ENCODE peak calls at places on chromosomes 4 and X, in seven cellular contexts. G is heart left ventricle, E is heart right ventricle, J is GM23248, N is neuronal stem cell, O is K562, F is PC-3. M is an unnamed sample.

GRCh38 chrX:53831662-53832635 is 145.4 kb upstream of the HUWE1 start:
- DNase-seq in G (no peak), E (peak; percentile 3), J (peak; percentile 42), N (peak; percentile 2), O (peak; percentile 13), F (peak; percentile 81), M (peak; percentile 42)

GRCh38 chr4:53494851-53495250 is 96.4 kb downstream of the LNX1 start:
- DNase-seq in G (no peak), E (no peak), J (no peak), N (no peak), O (no peak), F (peak; percentile 30), M (no peak)

GRCh38 chrX:96704661-96705060 is 20.0 kb downstream of the DIAPH2 start:
- DNase-seq in G (no peak), E (no peak), J (peak; percentile 52), N (no peak), O (no peak), F (peak; percentile 2), M (no peak)

GRCh38 chr4:116953947-116954346 is 131.4 kb downstream of the TRAM1L1 start:
- DNase-seq in G (no peak), E (no peak), J (no peak), N (no peak), O (no peak), F (no peak), M (no peak)

GRCh38 chr4:30380404-30380998 is 339.7 kb upstream of the PCDH7 start:
- DNase-seq in G (no peak), E (no peak), J (peak; percentile 65), N (peak; percentile 21), O (peak; percentile 20), F (peak; percentile 79), M (peak; percentile 68)

GRCh38 chr4:38117614-38118013 is 157.4 kb downstream of the PTTG2 start:
- DNase-seq in G (no peak), E (no peak), J (no peak), N (no peak), O (no peak), F (no peak), M (no peak)

GRCh38 chr4:46432923-46433322 is 43.0 kb upstream of the GABRA2 start:
- DNase-seq in G (no peak), E (no peak), J (peak; percentile 28), N (no peak), O (no peak), F (peak; percentile 16), M (peak; percentile 42)

GRCh38 chrX:155009994-155010472 is 12.5 kb downstream of the F8 start:
- DNase-seq in G (no peak), E (peak; percentile 11), J (no peak), N (no peak), O (no peak), F (no peak), M (no peak)

GRCh38 chr4:69098470-69098869 is 2.2 kb downstream of the UGT2B7 start:
- DNase-seq in G (no peak), E (no peak), J (no peak), N (no peak), O (no peak), F (peak; percentile 88), M (no peak)

GRCh38 chr4:72564184-72564583 is 4.8 kb downstream of the ADAMTS3 start:
- DNase-seq in G (no peak), E (no peak), J (peak; percentile 90), N (no peak), O (no peak), F (peak; percentile 83), M (no peak)

GRCh38 chrX:19743386-19743785 is 144.0 kb downstream of the SH3KBP1 start:
- DNase-seq in G (no peak), E (no peak), J (no peak), N (no peak), O (no peak), F (no peak), M (no peak)

GRCh38 chr4:3862640-3863420 is 96.6 kb downstream of the ADRA2C start:
- DNase-seq in G (peak; percentile 54), E (peak; percentile 58), J (no peak), N (peak; percentile 51), O (peak; percentile 43), F (no peak), M (no peak)

GRCh38 chr4:12724520-12724919 is 759.6 kb downstream of the RAB28 start:
- DNase-seq in G (no peak), E (no peak), J (peak; percentile 19), N (no peak), O (no peak), F (peak; percentile 24), M (peak; percentile 26)

GRCh38 chr4:135316266-135316779 is 1114.7 kb upstream of the PABPC4L start:
- DNase-seq in G (no peak), E (no peak), J (no peak), N (no peak), O (no peak), F (no peak), M (no peak)

GRCh38 chr4:73832651-73833237 is 3.7 kb upstream of the CXCL6 start:
- DNase-seq in G (no peak), E (no peak), J (peak; percentile 57), N (no peak), O (peak; percentile 55), F (peak; percentile 74), M (no peak)

GRCh38 chrX:24260827-24261550 is 52.9 kb downstream of the SUPT20HL2 start:
- DNase-seq in G (peak; percentile 39), E (peak; percentile 27), J (peak; percentile 60), N (no peak), O (no peak), F (no peak), M (no peak)

GRCh38 chrX:151082077-151082948 is 94.1 kb upstream of the GPR50 start:
- DNase-seq in G (peak; percentile 38), E (peak; percentile 25), J (peak; percentile 82), N (peak; percentile 55), O (peak; percentile 73), F (peak; percentile 66), M (peak; percentile 69)

GRCh38 chr4:110640608-110641007 is 17.7 kb upstream of the PITX2 start:
- DNase-seq in G (no peak), E (no peak), J (no peak), N (no peak), O (no peak), F (no peak), M (no peak)

GRCh38 chr4:113588895-113589668 is 172.5 kb downstream of the CAMK2D start:
- DNase-seq in G (no peak), E (no peak), J (no peak), N (no peak), O (no peak), F (no peak), M (no peak)

GRCh38 chr4:150242820-150243458 is 164.7 kb downstream of the DCLK2 start:
- DNase-seq in G (no peak), E (peak; percentile 25), J (peak; percentile 49), N (peak; percentile 37), O (peak; percentile 68), F (peak; percentile 55), M (peak; percentile 68)

GRCh38 chr4:27019766-27020165 is 159.1 kb downstream of the STIM2 start:
- DNase-seq in G (no peak), E (no peak), J (no peak), N (no peak), O (no peak), F (no peak), M (no peak)

GRCh38 chr4:27018910-27019309 is 158.3 kb downstream of the STIM2 start:
- DNase-seq in G (no peak), E (no peak), J (no peak), N (no peak), O (no peak), F (no peak), M (no peak)

GRCh38 chr4:27018076-27018475 is 157.4 kb downstream of the STIM2 start:
- DNase-seq in G (no peak), E (no peak), J (no peak), N (no peak), O (no peak), F (no peak), M (no peak)

GRCh38 chr4:27016551-27016950 is 155.9 kb downstream of the STIM2 start:
- DNase-seq in G (no peak), E (no peak), J (peak; percentile 37), N (no peak), O (no peak), F (peak; percentile 24), M (no peak)

DNA sequence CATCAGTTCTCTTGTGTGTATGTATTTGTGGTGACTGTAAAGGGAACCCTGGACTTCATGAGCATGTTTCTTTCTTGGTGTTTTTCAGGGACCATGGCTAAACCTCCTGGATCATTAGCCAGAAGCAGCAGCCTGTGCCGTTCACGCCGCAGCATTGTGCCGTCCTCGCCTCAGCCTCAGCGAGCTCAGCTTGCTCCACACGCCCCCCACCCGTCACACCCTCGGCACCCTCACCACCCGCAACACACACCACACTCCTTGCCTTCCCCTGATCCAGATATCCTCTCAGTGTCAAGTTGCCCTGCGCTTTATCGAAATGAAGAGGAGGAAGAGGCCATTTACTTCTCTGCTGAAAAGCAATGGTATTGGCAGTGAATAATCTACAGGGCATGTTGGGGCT is 157.0 kb downstream of the STIM2 start:
- DNase-seq in G (no peak), E (no peak), J (no peak), N (no peak), O (no peak), F (no peak), M (no peak)
- H3K36me3 ChIP-seq in G (peaks cover 46% of the 10 kb centered on the region), E (peaks cover 51% of the 10 kb centered on the region), J (peaks cover 9% of the 10 kb centered on the region), N (peaks cover 48% of the 10 kb centered on the region), O (peaks cover 3% of the 10 kb centered on the region), F (no peaks in the 10 kb centered on the region), M (peaks cover 6% of the 10 kb centered on the region)

GRCh38 chrX:107107459-107107858 is 11.2 kb downstream of the RBM41 start:
- DNase-seq in G (no peak), E (no peak), J (no peak), N (no peak), O (no peak), F (no peak), M (no peak)
- H3K4me1 ChIP-seq in G (no peaks in the 10 kb centered on the region), E (no peaks in the 10 kb centered on the region), J (no peaks in the 10 kb centered on the region), N (no peaks in the 10 kb centered on the region), O (no peaks in the 10 kb centered on the region), F (no peaks in the 10 kb centered on the region), M (no peaks in the 10 kb centered on the region)

GRCh38 chr4:15703439-15703838 is 574 bp downstream of the BST1 start:
- DNase-seq in G (no peak), E (no peak), J (no peak), N (no peak), O (no peak), F (no peak), M (no peak)
- H3K27ac ChIP-seq in G (no peak overlapping the region), E (peak overlapping the region; percentile 73), J (no peak overlapping the region), N (no peak overlapping the region), O (no peak overlapping the region), F (no peak overlapping the region), M (no peak overlapping the region)

GRCh38 chr4:184641022-184641421 is 8.2 kb downstream of the CASP3 start:
- DNase-seq in G (no peak), E (no peak), J (no peak), N (no peak), O (no peak), F (no peak), M (no peak)

GRCh38 chr4:184636897-184637296 is 12.3 kb downstream of the CASP3 start:
- DNase-seq in G (no peak), E (no peak), J (no peak), N (no peak), O (no peak), F (no peak), M (no peak)

GRCh38 chr4:184635381-184635780 is 13.9 kb downstream of the CASP3 start:
- DNase-seq in G (no peak), E (no peak), J (no peak), N (no peak), O (no peak), F (no peak), M (no peak)

GRCh38 chr4:184632842-184633241 is 16.4 kb downstream of the CASP3 start:
- DNase-seq in G (no peak), E (no peak), J (no peak), N (no peak), O (no peak), F (no peak), M (no peak)

GRCh38 chr4:184636144-184636543 is 13.1 kb downstream of the CASP3 start:
- DNase-seq in G (no peak), E (no peak), J (no peak), N (no peak), O (no peak), F (no peak), M (no peak)
- H3K36me3 ChIP-seq in G (peaks cover 72% of the 10 kb centered on the region), E (peaks cover 95% of the 10 kb centered on the region), J (peaks cover 42% of the 10 kb centered on the region), N (peaks cover 84% of the 10 kb centered on the region), O (peaks cover 65% of the 10 kb centered on the region), F (peaks cover 3% of the 10 kb centered on the region), M (peaks cover 23% of the 10 kb centered on the region)

M was measured in SJCRH30.